ENCODE peak calls at places on chromosome 9, in ten cellular contexts. O, L, B, D, Y, R, Q, P, J and H are unnamed samples. For H3K36me3, the result is how much of the 10 kb centered on the place peaks cover.

GRCh38 chr9:127067603-127068220 is 54.7 kb downstream of the ANGPTL2 start:
- DNase-seq in P (no peak), J (no peak), Q (no peak), D (no peak), Y (no peak), O (no peak), B (peak), L (peak), R (no peak), H (no peak)

GRCh38 chr9:114911167-114911821 is 19.1 kb downstream of the TNFSF8 start:
- DNase-seq in L (peak), Q (no peak), Y (peak), R (peak), P (no peak), J (no peak), B (peak), O (no peak), D (peak), H (no peak)

GRCh38 chr9:99634185-99634584 is 187.5 kb upstream of the NR4A3 start:
- DNase-seq in R (no peak), O (no peak), Y (no peak), J (no peak), B (no peak), L (no peak), P (no peak), Q (no peak), D (no peak), H (peak)

GRCh38 chr9:113675475-113675941 is 200.6 kb upstream of the ZNF618 start:
- DNase-seq in R (no peak), B (no peak), L (peak), J (peak), D (peak), O (peak), Q (no peak), P (no peak), Y (peak), H (no peak)

GRCh38 chr9:107243757-107244156 is 39.3 kb upstream of the RAD23B start:
- DNase-seq in D (peak), P (no peak), R (peak), B (no peak), J (peak), L (peak), Q (no peak), Y (no peak), O (no peak), H (no peak)

GRCh38 chr9:97854696-97855485 is 1.9 kb downstream of the FOXE1 start:
- DNase-seq in L (no peak), O (no peak), Y (no peak), R (peak), B (peak), P (no peak), J (no peak), D (no peak), Q (no peak), H (no peak)

GRCh38 chr9:134329576-134329855 is 3.3 kb downstream of the RXRA start:
- DNase-seq in P (no peak), Y (no peak), O (peak), J (no peak), L (no peak), R (no peak), B (no peak), Q (no peak), D (no peak), H (no peak)

GRCh38 chr9:98132158-98132557 is 13.1 kb upstream of the TRIM14 start:
- DNase-seq in J (no peak), B (no peak), P (no peak), R (no peak), Q (no peak), D (no peak), O (no peak), L (no peak), Y (no peak), H (no peak)

GRCh38 chr9:134213508-134214394 is 49.4 kb upstream of the RNU6ATAC start:
- DNase-seq in L (no peak), Q (no peak), D (no peak), J (no peak), Y (no peak), P (peak), B (no peak), R (no peak), O (peak), H (no peak)

GRCh38 chr9:71514344-71514975 is 253.9 kb downstream of the CEMIP2 start:
- DNase-seq in B (no peak), Y (no peak), J (no peak), R (no peak), L (no peak), P (no peak), Q (no peak), D (no peak), O (no peak), H (no peak)

GRCh38 chr9:129623331-129623730 is 2.4 kb upstream of the C9orf50 start:
- DNase-seq in R (no peak), B (no peak), L (peak), O (no peak), J (no peak), P (no peak), Q (no peak), Y (no peak), D (peak), H (no peak)

GRCh38 chr9:70413798-70414775 is at the start of gene KLF9:
- DNase-seq in Q (peak), Y (peak), O (peak), J (peak), D (peak), P (peak), R (peak), L (peak), B (peak), H (peak)

GRCh38 chr9:120038342-120038741 is 541.6 kb downstream of the CDK5RAP2 start:
- DNase-seq in D (no peak), J (no peak), B (no peak), Y (no peak), O (no peak), R (no peak), L (no peak), P (no peak), Q (no peak), H (no peak)

GRCh38 chr9:19405771-19406170 is 3.0 kb upstream of the ACER2 start:
- DNase-seq in Y (no peak), J (no peak), O (no peak), L (no peak), R (no peak), D (no peak), P (no peak), B (no peak), Q (no peak), H (no peak)

GRCh38 chr9:114507726-114508125 is 2.5 kb upstream of the WHRN start:
- DNase-seq in B (peak), D (peak), R (no peak), J (no peak), L (no peak), Q (no peak), O (no peak), P (no peak), Y (peak), H (no peak)

GRCh38 chr9:129235931-129236331 is 57.9 kb upstream of the IER5L start:
- DNase-seq in Q (peak), D (no peak), R (no peak), Y (no peak), B (no peak), P (peak), J (no peak), O (peak), L (no peak), H (peak)

GRCh38 chr9:129585352-129585751 is 35.5 kb downstream of the C9orf50 start:
- DNase-seq in P (no peak), Y (no peak), L (no peak), B (no peak), O (no peak), R (no peak), J (no peak), D (no peak), Q (no peak), H (no peak)

GRCh38 chr9:106798021-106798799 is 64.8 kb upstream of the ZNF462 start:
- DNase-seq in O (no peak), Y (no peak), R (peak), L (no peak), D (no peak), J (no peak), Q (no peak), B (no peak), P (no peak), H (no peak)

GRCh38 chr9:74935008-74935407 is 17.7 kb downstream of the C9orf40 start:
- DNase-seq in P (no peak), L (peak), R (no peak), D (peak), B (no peak), J (no peak), Q (no peak), Y (no peak), O (no peak), H (no peak)

GRCh38 chr9:115008536-115008935 is 78.1 kb upstream of the TNFSF8 start:
- DNase-seq in R (peak), Y (no peak), O (no peak), D (peak), Q (no peak), J (peak), P (no peak), L (peak), B (no peak), H (no peak)

GRCh38 chr9:78030553-78031270 is 899 bp downstream of the GNAQ start:
- DNase-seq in O (peak), L (peak), P (peak), Q (peak), R (peak), J (peak), Y (peak), B (peak), D (peak), H (peak)

GRCh38 chr9:133130721-133131244 is 9.7 kb upstream of the RALGDS start:
- DNase-seq in B (no peak), J (no peak), Y (no peak), D (no peak), O (no peak), R (no peak), Q (no peak), P (no peak), L (no peak), H (peak)

GRCh38 chr9:93950619-93951601 is 4.2 kb downstream of the BARX1 start:
- DNase-seq in J (peak), P (no peak), R (peak), L (peak), Y (no peak), O (no peak), Q (no peak), B (peak), D (no peak), H (no peak)

GRCh38 chr9:114417511-114417910 is 29.7 kb upstream of the AKNA start:
- DNase-seq in O (no peak), P (no peak), J (no peak), B (no peak), Q (no peak), D (peak), R (no peak), L (peak), Y (no peak), H (no peak)

GRCh38 chr9:4827224-4827623 is 34.5 kb downstream of the RCL1 start:
- DNase-seq in O (no peak), B (no peak), L (no peak), Y (no peak), J (no peak), Q (no peak), D (no peak), P (no peak), R (no peak), H (no peak)

GRCh38 chr9:35791321-35791921 is at the start of gene NPR2:
- DNase-seq in L (peak), O (peak), J (no peak), P (no peak), R (peak), D (peak), B (peak), Y (peak), Q (no peak), H (no peak)

GRCh38 chr9:37528652-37529072 is 42.9 kb downstream of the POLR1E start:
- DNase-seq in J (no peak), R (no peak), D (peak), Q (no peak), P (no peak), O (no peak), Y (no peak), L (peak), B (no peak), H (no peak)

GRCh38 chr9:34550681-34551270 is 28.0 kb upstream of the ENHO start:
- DNase-seq in O (no peak), P (no peak), D (no peak), Q (no peak), B (no peak), Y (no peak), L (no peak), R (peak), J (no peak), H (no peak)

GRCh38 chr9:88991066-88992030 is at the start of gene S1PR3:
- DNase-seq in J (peak), Q (no peak), Y (peak), O (peak), L (peak), D (no peak), P (peak), R (peak), B (peak), H (no peak)

GRCh38 chr9:106888992-106889631 is 26.1 kb downstream of the ZNF462 start:
- DNase-seq in P (no peak), O (no peak), D (no peak), R (no peak), L (no peak), Q (no peak), Y (no peak), J (no peak), B (peak), H (no peak)

GRCh38 chr9:19464061-19464763 is 55.4 kb downstream of the ACER2 start:
- DNase-seq in O (no peak), P (no peak), J (no peak), L (no peak), D (no peak), R (no peak), B (no peak), Y (no peak), Q (no peak), H (no peak)

GRCh38 chr9:97714435-97714834 is 17.3 kb upstream of the XPA start:
- DNase-seq in B (no peak), R (no peak), J (no peak), P (no peak), Y (no peak), D (peak), O (no peak), Q (no peak), L (peak), H (no peak)

GRCh38 chr9:569276-569675 is 272.2 kb upstream of the DMRT1 start:
- DNase-seq in L (no peak), P (no peak), J (no peak), Q (no peak), O (no peak), D (no peak), R (no peak), B (no peak), Y (no peak), H (no peak)

DNA sequence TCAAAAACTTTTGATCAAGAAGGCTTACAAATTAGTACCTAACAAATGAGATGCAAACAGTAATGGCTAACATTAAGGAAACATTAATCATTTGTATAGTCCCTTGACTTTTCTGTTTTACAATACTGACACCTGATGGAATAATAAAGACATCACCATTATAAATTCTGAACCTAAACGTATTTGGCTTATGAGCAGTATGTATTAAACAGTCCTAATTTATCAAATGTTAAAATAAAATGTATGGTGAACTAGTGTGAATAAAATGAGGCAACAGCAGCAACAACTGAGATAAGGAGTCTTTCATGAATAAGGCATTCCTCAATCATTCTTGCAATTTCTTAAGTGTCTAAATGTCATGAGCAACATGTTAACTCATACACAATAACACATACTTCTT is 6.0 kb downstream of the PUM3 start:
- DNase-seq in R (no peak), Q (no peak), D (peak), B (no peak), L (no peak), J (no peak), Y (peak), O (no peak), P (no peak), H (no peak)
- H3K4me3 ChIP-seq in R (no peak), Q (no peak), D (peak), B (no peak), L (peak), J (no peak), Y (peak), O (peak), P (peak), H (no peak)

DNA sequence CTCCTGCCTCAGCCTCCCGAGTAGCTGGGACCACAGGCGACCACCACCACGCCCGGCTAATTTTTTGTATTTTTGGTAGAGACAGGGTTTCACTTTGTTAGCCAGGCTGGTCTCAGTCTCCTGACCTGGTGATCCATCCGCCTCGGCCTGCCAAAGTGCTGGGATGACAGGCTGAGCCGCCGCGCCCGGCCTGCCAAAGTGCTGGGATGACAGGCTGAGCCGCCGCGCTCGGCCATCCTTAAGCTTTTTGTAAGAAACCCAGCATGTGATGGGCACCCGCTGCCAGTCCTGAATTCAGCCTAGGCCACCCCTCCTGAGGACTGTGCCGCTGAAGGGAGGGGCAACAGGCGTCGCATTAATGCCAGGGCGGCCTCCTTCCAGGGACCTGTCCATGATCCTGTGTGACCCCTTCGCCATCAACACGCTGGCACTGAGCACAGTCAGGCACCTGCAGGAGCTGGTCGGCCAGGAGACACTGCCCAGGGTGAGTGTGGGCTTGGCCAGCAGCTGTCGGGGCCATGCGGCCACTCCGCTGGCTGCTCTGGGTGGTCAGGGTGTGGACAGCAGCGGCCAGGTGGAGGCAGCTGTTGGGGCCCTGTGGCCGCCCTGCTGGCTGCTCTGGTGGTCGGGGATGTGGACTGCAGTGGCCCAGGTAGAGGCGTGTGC is 10.5 kb downstream of the NELFB start:
- DNase-seq in B (no peak), Q (no peak), Y (no peak), O (peak), P (no peak), J (no peak), L (no peak), D (no peak), R (peak), H (no peak)
- H3K36me3 ChIP-seq in B (under half), Q (under half), Y (under half), O (under half), P (half or more), J (under half), L (under half), D (half or more), R (under half), H (under half)

GRCh38 chr9:121718501-121718900 is 67.1 kb downstream of the DAB2IP start:
- DNase-seq in D (no peak), Y (no peak), R (no peak), P (no peak), J (no peak), O (no peak), L (peak), B (peak), Q (no peak), H (no peak)
- TF ChIP-seq CTCF in D (no peak), Y (no peak), R (no peak), P (no peak), J (no peak), O (no peak), L (no peak), B (no peak), Q (no peak), H (no peak)

DNA sequence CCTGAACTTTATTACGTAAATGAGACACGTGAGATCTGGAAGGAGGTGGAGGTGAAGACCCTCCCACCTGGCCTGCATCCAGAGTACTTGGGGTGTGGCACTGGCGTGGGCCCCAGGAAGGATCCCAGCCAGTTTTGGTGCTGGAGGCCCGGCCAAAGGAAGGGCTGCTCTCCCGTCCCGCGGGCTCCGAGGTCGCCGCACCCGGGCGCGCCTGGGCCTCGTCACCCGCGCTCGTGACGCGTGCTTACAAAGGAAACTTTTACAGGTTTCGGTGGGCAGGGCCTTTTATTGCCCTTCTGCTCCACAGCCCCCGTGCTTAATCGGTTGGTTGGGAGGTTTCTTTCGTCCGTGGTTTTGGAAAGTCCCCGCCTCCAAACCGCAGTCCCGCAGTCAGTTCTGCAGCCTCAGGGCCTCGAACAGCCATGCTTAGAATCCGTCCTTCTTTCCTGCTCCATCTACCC is 29.2 kb downstream of the CDKN2A start:
- DNase-seq in J (peak), D (no peak), O (no peak), R (peak), Q (peak), Y (peak), L (peak), P (no peak), B (peak), H (peak)
- H3K4me3 ChIP-seq in J (no peak), D (peak), O (peak), R (peak), Q (peak), Y (peak), L (peak), P (peak), B (peak), H (peak)

GRCh38 chr9:92614123-92614510 is 55.8 kb downstream of the IPPK start:
- DNase-seq in P (no peak), J (no peak), L (no peak), D (no peak), Y (no peak), O (no peak), Q (no peak), R (no peak), B (no peak), H (no peak)

GRCh38 chr9:92612292-92612691 is 57.6 kb downstream of the IPPK start:
- DNase-seq in P (no peak), Q (no peak), L (no peak), B (no peak), J (no peak), O (no peak), Y (no peak), R (no peak), D (no peak), H (no peak)

GRCh38 chr9:92611621-92612275 is 58.2 kb downstream of the IPPK start:
- DNase-seq in B (no peak), Q (no peak), J (no peak), O (no peak), Y (no peak), L (no peak), P (no peak), R (no peak), D (no peak), H (no peak)

GRCh38 chr9:92613268-92614122 is 56.4 kb downstream of the IPPK start:
- DNase-seq in J (no peak), P (no peak), O (no peak), D (no peak), Q (no peak), B (no peak), L (no peak), Y (no peak), R (no peak), H (no peak)

DNA sequence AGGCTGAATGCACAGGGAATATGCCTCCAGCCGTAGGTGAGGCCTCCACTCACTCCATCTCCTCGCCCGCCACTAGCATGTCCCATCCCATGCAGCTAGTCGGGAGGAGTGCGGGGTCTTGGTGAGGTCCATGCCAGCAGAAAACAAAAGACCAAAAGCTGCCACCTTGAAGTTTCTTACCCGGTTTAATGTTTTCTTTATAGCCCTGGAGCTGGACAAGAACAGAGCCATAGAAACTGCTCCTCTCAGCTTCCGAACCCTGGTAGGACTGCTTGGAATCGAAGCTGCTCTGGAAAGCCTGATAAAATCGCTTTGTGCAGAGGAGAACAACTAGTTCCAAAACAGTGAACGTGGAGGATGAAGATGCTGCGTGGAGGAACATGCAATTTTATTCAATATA is 57.1 kb downstream of the IPPK start:
- DNase-seq in Y (no peak), J (no peak), L (no peak), B (no peak), R (no peak), P (no peak), D (no peak), Q (no peak), O (no peak), H (no peak)
- H3K36me3 ChIP-seq in Y (under half), J (under half), L (under half), B (under half), R (under half), P (half or more), D (under half), Q (under half), O (under half), H (under half)

DNA sequence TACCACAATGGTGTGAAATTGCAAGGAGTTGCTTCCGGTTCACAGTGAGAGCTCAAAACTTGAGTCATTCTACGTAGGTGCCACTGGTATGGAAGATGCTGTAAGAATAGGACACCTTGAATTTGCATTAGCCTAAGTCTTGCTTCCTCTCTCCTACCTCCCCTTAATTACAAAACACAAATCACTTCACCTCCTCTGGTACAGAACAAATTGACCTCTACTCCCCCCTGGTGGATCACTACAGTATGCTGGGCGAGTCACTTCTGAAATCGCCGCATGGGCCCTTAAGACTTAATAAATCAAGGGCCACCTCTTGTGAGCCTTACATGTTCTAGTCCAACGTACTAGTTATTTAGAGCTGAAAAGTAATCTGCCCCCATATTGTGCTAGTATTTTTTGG is 145.3 kb upstream of the SMARCA2 start:
- DNase-seq in P (no peak), J (no peak), B (peak), Q (no peak), L (no peak), D (no peak), O (no peak), R (peak), Y (no peak), H (peak)
- TF ChIP-seq CTCF in P (peak), J (peak), B (peak), Q (peak), L (peak), D (no peak), O (peak), R (peak), Y (no peak), H (peak)